ENCODE peak calls at places on chromosomes 11 and 22, in six cellular contexts. One of them, this sample, is unnamed.

GRCh38 chr11:118907051-118907748 is 18.5 kb downstream of the BCL9L start:
- DNase-seq in HTR-8/SVneo: peak
- DNase-seq in EL: peak
- DNase-seq in stimulated activated naive CD8-positive, alpha-beta T cell treated with anti-CD3 and anti-CD28 coated beads, Interleukin-15, amount 100 ng/mL, for 72 hours: peak
- DNase-seq in activated naive CD8-positive, alpha-beta T cell treated with anti-CD3 and anti-CD28 coated beads for 36 hours: peak
- DNase-seq in stimulated activated CD4-positive, alpha-beta T cell treated with anti-CD3 and anti-CD28 coated beads, Interleukin-2, amount 100 ng/mL, for 24 hours: peak
- DNase-seq in this sample: peak

GRCh38 chr11:9273430-9274336 is 8.5 kb upstream of the DENND5A start:
- DNase-seq in activated naive CD8-positive, alpha-beta T cell treated with anti-CD3 and anti-CD28 coated beads for 36 hours: no peak
- DNase-seq in HTR-8/SVneo: no peak
- DNase-seq in stimulated activated naive CD8-positive, alpha-beta T cell treated with anti-CD3 and anti-CD28 coated beads, Interleukin-15, amount 100 ng/mL, for 72 hours: no peak
- DNase-seq in EL: peak
- DNase-seq in stimulated activated CD4-positive, alpha-beta T cell treated with anti-CD3 and anti-CD28 coated beads, Interleukin-2, amount 100 ng/mL, for 24 hours: peak
- DNase-seq in this sample: no peak

GRCh38 chr22:23542933-23543332 is 37.2 kb downstream of the IGLL1 start:
- DNase-seq in stimulated activated naive CD8-positive, alpha-beta T cell treated with anti-CD3 and anti-CD28 coated beads, Interleukin-15, amount 100 ng/mL, for 72 hours: no peak
- DNase-seq in activated naive CD8-positive, alpha-beta T cell treated with anti-CD3 and anti-CD28 coated beads for 36 hours: no peak
- DNase-seq in EL: no peak
- DNase-seq in HTR-8/SVneo: no peak
- DNase-seq in stimulated activated CD4-positive, alpha-beta T cell treated with anti-CD3 and anti-CD28 coated beads, Interleukin-2, amount 100 ng/mL, for 24 hours: no peak
- DNase-seq in this sample: no peak

GRCh38 chr11:57290288-57290687 is 34.5 kb downstream of the TNKS1BP1 start:
- DNase-seq in EL: peak
- DNase-seq in HTR-8/SVneo: no peak
- DNase-seq in stimulated activated CD4-positive, alpha-beta T cell treated with anti-CD3 and anti-CD28 coated beads, Interleukin-2, amount 100 ng/mL, for 24 hours: no peak
- DNase-seq in activated naive CD8-positive, alpha-beta T cell treated with anti-CD3 and anti-CD28 coated beads for 36 hours: no peak
- DNase-seq in stimulated activated naive CD8-positive, alpha-beta T cell treated with anti-CD3 and anti-CD28 coated beads, Interleukin-15, amount 100 ng/mL, for 72 hours: no peak
- DNase-seq in this sample: no peak

GRCh38 chr11:8906629-8907028 is 4.4 kb upstream of the AKIP1 start:
- DNase-seq in stimulated activated CD4-positive, alpha-beta T cell treated with anti-CD3 and anti-CD28 coated beads, Interleukin-2, amount 100 ng/mL, for 24 hours: no peak
- DNase-seq in activated naive CD8-positive, alpha-beta T cell treated with anti-CD3 and anti-CD28 coated beads for 36 hours: no peak
- DNase-seq in stimulated activated naive CD8-positive, alpha-beta T cell treated with anti-CD3 and anti-CD28 coated beads, Interleukin-15, amount 100 ng/mL, for 72 hours: no peak
- DNase-seq in EL: peak
- DNase-seq in HTR-8/SVneo: peak
- DNase-seq in this sample: no peak

GRCh38 chr11:16226245-16226644 is 130.1 kb downstream of the SOX6 start:
- DNase-seq in activated naive CD8-positive, alpha-beta T cell treated with anti-CD3 and anti-CD28 coated beads for 36 hours: no peak
- DNase-seq in stimulated activated naive CD8-positive, alpha-beta T cell treated with anti-CD3 and anti-CD28 coated beads, Interleukin-15, amount 100 ng/mL, for 72 hours: no peak
- DNase-seq in HTR-8/SVneo: no peak
- DNase-seq in EL: peak
- DNase-seq in stimulated activated CD4-positive, alpha-beta T cell treated with anti-CD3 and anti-CD28 coated beads, Interleukin-2, amount 100 ng/mL, for 24 hours: no peak
- DNase-seq in this sample: no peak

GRCh38 chr11:76173663-76174062 is 32.6 kb downstream of the WNT11 start:
- DNase-seq in stimulated activated naive CD8-positive, alpha-beta T cell treated with anti-CD3 and anti-CD28 coated beads, Interleukin-15, amount 100 ng/mL, for 72 hours: no peak
- DNase-seq in EL: no peak
- DNase-seq in HTR-8/SVneo: no peak
- DNase-seq in activated naive CD8-positive, alpha-beta T cell treated with anti-CD3 and anti-CD28 coated beads for 36 hours: no peak
- DNase-seq in stimulated activated CD4-positive, alpha-beta T cell treated with anti-CD3 and anti-CD28 coated beads, Interleukin-2, amount 100 ng/mL, for 24 hours: no peak
- DNase-seq in this sample: no peak

GRCh38 chr11:120248551-120249278 is 8.8 kb downstream of the POU2F3 start:
- DNase-seq in stimulated activated CD4-positive, alpha-beta T cell treated with anti-CD3 and anti-CD28 coated beads, Interleukin-2, amount 100 ng/mL, for 24 hours: no peak
- DNase-seq in HTR-8/SVneo: no peak
- DNase-seq in activated naive CD8-positive, alpha-beta T cell treated with anti-CD3 and anti-CD28 coated beads for 36 hours: no peak
- DNase-seq in EL: peak
- DNase-seq in stimulated activated naive CD8-positive, alpha-beta T cell treated with anti-CD3 and anti-CD28 coated beads, Interleukin-15, amount 100 ng/mL, for 72 hours: peak
- DNase-seq in this sample: no peak

GRCh38 chr11:67117667-67118058 is 1.4 kb upstream of the KDM2A start:
- DNase-seq in HTR-8/SVneo: no peak
- DNase-seq in EL: peak
- DNase-seq in activated naive CD8-positive, alpha-beta T cell treated with anti-CD3 and anti-CD28 coated beads for 36 hours: peak
- DNase-seq in stimulated activated CD4-positive, alpha-beta T cell treated with anti-CD3 and anti-CD28 coated beads, Interleukin-2, amount 100 ng/mL, for 24 hours: peak
- DNase-seq in stimulated activated naive CD8-positive, alpha-beta T cell treated with anti-CD3 and anti-CD28 coated beads, Interleukin-15, amount 100 ng/mL, for 72 hours: peak
- DNase-seq in this sample: no peak

GRCh38 chr11:120255519-120255866 is 15.6 kb downstream of the POU2F3 start:
- DNase-seq in stimulated activated CD4-positive, alpha-beta T cell treated with anti-CD3 and anti-CD28 coated beads, Interleukin-2, amount 100 ng/mL, for 24 hours: no peak
- DNase-seq in activated naive CD8-positive, alpha-beta T cell treated with anti-CD3 and anti-CD28 coated beads for 36 hours: no peak
- DNase-seq in HTR-8/SVneo: no peak
- DNase-seq in stimulated activated naive CD8-positive, alpha-beta T cell treated with anti-CD3 and anti-CD28 coated beads, Interleukin-15, amount 100 ng/mL, for 72 hours: no peak
- DNase-seq in EL: no peak
- DNase-seq in this sample: no peak

GRCh38 chr22:20196094-20196840 is 45.4 kb upstream of the CCDC188 start:
- DNase-seq in activated naive CD8-positive, alpha-beta T cell treated with anti-CD3 and anti-CD28 coated beads for 36 hours: no peak
- DNase-seq in HTR-8/SVneo: no peak
- DNase-seq in EL: no peak
- DNase-seq in stimulated activated CD4-positive, alpha-beta T cell treated with anti-CD3 and anti-CD28 coated beads, Interleukin-2, amount 100 ng/mL, for 24 hours: no peak
- DNase-seq in stimulated activated naive CD8-positive, alpha-beta T cell treated with anti-CD3 and anti-CD28 coated beads, Interleukin-15, amount 100 ng/mL, for 72 hours: no peak
- DNase-seq in this sample: no peak

GRCh38 chr11:58579192-58580129 is 598 bp downstream of the ZFP91 start:
- DNase-seq in activated naive CD8-positive, alpha-beta T cell treated with anti-CD3 and anti-CD28 coated beads for 36 hours: peak
- DNase-seq in stimulated activated naive CD8-positive, alpha-beta T cell treated with anti-CD3 and anti-CD28 coated beads, Interleukin-15, amount 100 ng/mL, for 72 hours: peak
- DNase-seq in EL: peak
- DNase-seq in HTR-8/SVneo: peak
- DNase-seq in stimulated activated CD4-positive, alpha-beta T cell treated with anti-CD3 and anti-CD28 coated beads, Interleukin-2, amount 100 ng/mL, for 24 hours: peak
- DNase-seq in this sample: peak

This sample was measured in midbrain.